ENCODE peak calls at places on chromosome 17, in seven cellular contexts. M, E, Z, Y, O, L and N are unnamed samples.

GRCh38 chr17:42118545-42118944 is 2.6 kb downstream of the KAT2A start:
- DNase-seq in M (no peak), E (peak), Z (peak), Y (peak), O (no peak), L (no peak), N (peak)

GRCh38 chr17:3657588-3657869 is 10.8 kb downstream of the TAX1BP3 start:
- DNase-seq in M (no peak), E (no peak), Z (no peak), Y (no peak), O (no peak), L (no peak), N (no peak)

GRCh38 chr17:61474235-61474927 is 22.2 kb downstream of the TBX4 start:
- DNase-seq in M (no peak), E (no peak), Z (no peak), Y (no peak), O (no peak), L (no peak), N (no peak)

GRCh38 chr17:80110927-80111701 is 9.7 kb downstream of the GAA start:
- DNase-seq in M (no peak), E (no peak), Z (no peak), Y (no peak), O (no peak), L (no peak), N (no peak)

GRCh38 chr17:57708401-57708800 is 36.7 kb downstream of the CCDC182 start:
- DNase-seq in M (no peak), E (no peak), Z (no peak), Y (no peak), O (no peak), L (no peak), N (peak)

GRCh38 chr17:79771276-79771675 is 6.7 kb upstream of the CBX2 start:
- DNase-seq in M (no peak), E (no peak), Z (no peak), Y (no peak), O (no peak), L (no peak), N (no peak)

GRCh38 chr17:1173456-1174370 is 6.1 kb downstream of the ABR start:
- DNase-seq in M (no peak), E (no peak), Z (no peak), Y (no peak), O (no peak), L (no peak), N (no peak)

GRCh38 chr17:65279456-65279855 is 142.3 kb downstream of the RGS9 start:
- DNase-seq in M (no peak), E (no peak), Z (no peak), Y (no peak), O (no peak), L (no peak), N (no peak)

GRCh38 chr17:43660262-43660661 is 1.5 kb downstream of the MEOX1 start:
- DNase-seq in M (no peak), E (no peak), Z (no peak), Y (no peak), O (no peak), L (no peak), N (no peak)

GRCh38 chr17:44053130-44053872 is 13.2 kb downstream of the LSM12 start:
- DNase-seq in M (no peak), E (no peak), Z (no peak), Y (no peak), O (no peak), L (no peak), N (no peak)

GRCh38 chr17:71780596-71780995 is 340.2 kb upstream of the SOX9 start:
- DNase-seq in M (no peak), E (no peak), Z (no peak), Y (no peak), O (no peak), L (no peak), N (no peak)